ENCODE peak calls at places on chromosomes 12 and 14, in four cellular contexts. One of them, this sample, is unnamed.

GRCh38 chr12:60324746-60325145 is 728.9 kb downstream of the SLC16A7 start:
- DNase-seq in heart left ventricle: no peak
- DNase-seq in cardiac muscle cell: no peak
- DNase-seq in uterus: no peak
- DNase-seq in this sample: no peak

GRCh38 chr12:24788886-24789285 is 160.0 kb downstream of the BCAT1 start:
- DNase-seq in uterus: no peak
- DNase-seq in cardiac muscle cell: peak; percentile 29
- DNase-seq in heart left ventricle: no peak
- DNase-seq in this sample: no peak

GRCh38 chr12:107912421-107913004 is 138.0 kb downstream of the ASCL4 start:
- DNase-seq in cardiac muscle cell: peak; percentile 39
- DNase-seq in uterus: no peak
- DNase-seq in heart left ventricle: peak; percentile 58
- DNase-seq in this sample: no peak

GRCh38 chr14:66010695-66011094 is 475.5 kb upstream of the CCDC196 start:
- DNase-seq in uterus: no peak
- DNase-seq in heart left ventricle: no peak
- DNase-seq in cardiac muscle cell: no peak
- DNase-seq in this sample: no peak

GRCh38 chr14:92963301-92964123 is 40.6 kb downstream of the CHGA start:
- DNase-seq in heart left ventricle: no peak
- DNase-seq in uterus: peak; percentile 47
- DNase-seq in cardiac muscle cell: no peak
- DNase-seq in this sample: no peak

GRCh38 chr12:38138225-38139221 is 178.1 kb upstream of the ALG10B start:
- DNase-seq in uterus: peak; percentile 78
- DNase-seq in cardiac muscle cell: peak; percentile 72
- DNase-seq in heart left ventricle: peak; percentile 54
- DNase-seq in this sample: peak; percentile 49

GRCh38 chr12:53051058-53051880 is 1.4 kb downstream of the TNS2 start:
- DNase-seq in uterus: peak; percentile 89
- DNase-seq in cardiac muscle cell: peak; percentile 77
- DNase-seq in heart left ventricle: peak; percentile 86
- DNase-seq in this sample: peak; percentile 84

GRCh38 chr12:70418101-70418500 is 52.0 kb downstream of the KCNMB4 start:
- DNase-seq in cardiac muscle cell: peak; percentile 6
- DNase-seq in uterus: no peak
- DNase-seq in heart left ventricle: no peak
- DNase-seq in this sample: no peak

GRCh38 chr12:15808250-15808971 is 19.2 kb upstream of the EPS8 start:
- DNase-seq in uterus: no peak
- DNase-seq in cardiac muscle cell: no peak
- DNase-seq in heart left ventricle: no peak
- DNase-seq in this sample: no peak

GRCh38 chr12:12070674-12071661 is at the start of gene BCL2L14:
- DNase-seq in cardiac muscle cell: no peak
- DNase-seq in heart left ventricle: no peak
- DNase-seq in uterus: no peak
- DNase-seq in this sample: no peak

GRCh38 chr12:3035815-3036702 is 41.1 kb upstream of the TSPAN9 start:
- DNase-seq in uterus: no peak
- DNase-seq in cardiac muscle cell: peak; percentile 32
- DNase-seq in heart left ventricle: peak; percentile 14
- DNase-seq in this sample: no peak

GRCh38 chr14:100140452-100141132 is 18.9 kb downstream of the DEGS2 start:
- DNase-seq in uterus: no peak
- DNase-seq in cardiac muscle cell: peak; percentile 40
- DNase-seq in heart left ventricle: no peak
- DNase-seq in this sample: no peak

GRCh38 chr12:79944565-79944964 is 9.7 kb upstream of the PPP1R12A start:
- DNase-seq in uterus: no peak
- DNase-seq in cardiac muscle cell: no peak
- DNase-seq in heart left ventricle: no peak
- DNase-seq in this sample: no peak

GRCh38 chr14:32693114-32693513 is 245.6 kb upstream of the NPAS3 start:
- DNase-seq in uterus: no peak
- DNase-seq in heart left ventricle: no peak
- DNase-seq in cardiac muscle cell: peak; percentile 52
- DNase-seq in this sample: peak; percentile 69

GRCh38 chr14:105525861-105526780 is at the start of gene TMEM121:
- DNase-seq in heart left ventricle: no peak
- DNase-seq in cardiac muscle cell: no peak
- DNase-seq in uterus: no peak
- DNase-seq in this sample: peak; percentile 50

DNA sequence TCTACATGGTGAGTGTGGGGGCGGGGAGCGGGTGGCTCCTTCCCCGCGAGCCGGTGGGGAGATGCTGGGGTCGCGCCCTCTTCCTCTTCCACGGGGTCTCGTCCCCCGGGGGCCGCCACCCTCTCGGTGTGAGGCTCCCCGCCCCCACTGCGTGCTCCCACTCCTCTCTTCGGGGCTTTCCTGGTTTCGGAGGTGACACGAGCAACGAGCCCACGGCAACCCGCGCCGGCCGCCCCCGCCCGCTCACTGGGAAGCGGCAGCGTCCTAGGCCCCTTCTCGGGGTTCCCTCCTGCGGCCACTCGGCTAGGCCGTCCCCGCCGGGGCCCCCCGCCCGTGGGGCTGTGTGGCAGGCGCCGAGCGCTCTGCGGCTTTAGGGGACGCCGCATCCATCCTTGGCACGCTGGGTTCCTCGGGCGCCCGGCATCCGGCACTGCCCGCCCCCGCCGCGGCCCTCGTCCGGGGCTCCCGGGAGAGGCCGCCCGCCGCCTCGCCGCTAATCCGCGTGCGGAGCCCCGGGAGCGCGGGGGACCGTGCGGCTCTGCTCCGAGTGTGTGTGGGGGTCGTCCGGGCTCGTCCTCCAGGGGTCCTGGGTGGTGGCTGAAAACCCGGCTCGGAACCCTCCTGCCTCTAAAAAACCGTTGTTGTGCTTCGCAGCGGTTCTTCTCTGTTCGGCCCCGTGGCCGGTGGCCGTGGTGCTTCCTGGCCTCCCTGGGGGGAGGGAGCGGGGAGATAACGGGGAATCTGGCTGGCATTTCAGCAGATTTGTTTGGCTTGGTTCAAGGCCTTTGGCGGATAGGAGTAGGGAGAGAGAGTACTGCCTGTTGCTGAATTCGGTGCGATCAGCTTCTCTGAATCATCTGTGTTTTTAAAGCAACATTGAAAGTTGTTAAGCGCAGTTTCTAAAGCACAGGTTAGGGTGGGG is 998 bp downstream of the PCNX1 start:
- DNase-seq in cardiac muscle cell: peak; percentile 81
- DNase-seq in uterus: peak; percentile 49
- DNase-seq in heart left ventricle: peak; percentile 77
- DNase-seq in this sample: peak; percentile 77
- TF ChIP-seq CTCF in cardiac muscle cell: no peak
- TF ChIP-seq CTCF in uterus: no peak
- TF ChIP-seq CTCF in heart left ventricle: no peak
- TF ChIP-seq CTCF in this sample: no peak

GRCh38 chr12:116525418-116526001 is 33.7 kb upstream of the MAP1LC3B2 start:
- DNase-seq in heart left ventricle: peak; percentile 69
- DNase-seq in uterus: peak; percentile 90
- DNase-seq in cardiac muscle cell: peak; percentile 91
- DNase-seq in this sample: peak; percentile 89

GRCh38 chr12:116528067-116528466 is 31.1 kb upstream of the MAP1LC3B2 start:
- DNase-seq in cardiac muscle cell: peak; percentile 43
- DNase-seq in heart left ventricle: no peak
- DNase-seq in uterus: no peak
- DNase-seq in this sample: peak; percentile 65

GRCh38 chr12:116520801-116521471 is 38.2 kb upstream of the MAP1LC3B2 start:
- DNase-seq in uterus: no peak
- DNase-seq in heart left ventricle: no peak
- DNase-seq in cardiac muscle cell: peak; percentile 75
- DNase-seq in this sample: peak; percentile 77

GRCh38 chr12:116524964-116525379 is 34.2 kb upstream of the MAP1LC3B2 start:
- DNase-seq in uterus: peak; percentile 60
- DNase-seq in cardiac muscle cell: peak; percentile 70
- DNase-seq in heart left ventricle: no peak
- DNase-seq in this sample: no peak

DNA sequence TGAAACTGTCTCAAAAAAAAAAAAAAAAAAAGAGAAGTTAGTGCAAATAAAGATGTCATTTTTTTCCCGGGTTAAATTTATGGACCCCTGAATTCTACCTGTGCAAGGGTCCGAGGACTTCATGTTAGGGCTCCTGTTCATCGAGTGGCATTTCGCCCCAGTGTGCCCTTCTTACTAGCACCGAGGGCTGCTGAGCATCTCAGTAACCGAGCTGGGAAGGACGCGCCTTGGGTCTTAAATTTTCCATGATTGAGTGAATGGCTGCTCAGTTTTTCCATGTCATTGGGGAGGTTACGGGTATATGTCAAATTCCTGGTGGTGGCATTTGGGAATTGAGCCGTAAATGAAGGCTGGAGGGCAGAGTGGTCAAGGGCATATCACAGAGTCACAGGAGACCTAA is 34.9 kb upstream of the MAP1LC3B2 start:
- DNase-seq in cardiac muscle cell: no peak
- DNase-seq in heart left ventricle: no peak
- DNase-seq in uterus: no peak
- DNase-seq in this sample: no peak
- H3K4me3 ChIP-seq in cardiac muscle cell: no peak overlapping the region
- H3K4me3 ChIP-seq in heart left ventricle: no peak overlapping the region
- H3K4me3 ChIP-seq in uterus: no peak overlapping the region
- H3K4me3 ChIP-seq in this sample: no peak overlapping the region

DNA sequence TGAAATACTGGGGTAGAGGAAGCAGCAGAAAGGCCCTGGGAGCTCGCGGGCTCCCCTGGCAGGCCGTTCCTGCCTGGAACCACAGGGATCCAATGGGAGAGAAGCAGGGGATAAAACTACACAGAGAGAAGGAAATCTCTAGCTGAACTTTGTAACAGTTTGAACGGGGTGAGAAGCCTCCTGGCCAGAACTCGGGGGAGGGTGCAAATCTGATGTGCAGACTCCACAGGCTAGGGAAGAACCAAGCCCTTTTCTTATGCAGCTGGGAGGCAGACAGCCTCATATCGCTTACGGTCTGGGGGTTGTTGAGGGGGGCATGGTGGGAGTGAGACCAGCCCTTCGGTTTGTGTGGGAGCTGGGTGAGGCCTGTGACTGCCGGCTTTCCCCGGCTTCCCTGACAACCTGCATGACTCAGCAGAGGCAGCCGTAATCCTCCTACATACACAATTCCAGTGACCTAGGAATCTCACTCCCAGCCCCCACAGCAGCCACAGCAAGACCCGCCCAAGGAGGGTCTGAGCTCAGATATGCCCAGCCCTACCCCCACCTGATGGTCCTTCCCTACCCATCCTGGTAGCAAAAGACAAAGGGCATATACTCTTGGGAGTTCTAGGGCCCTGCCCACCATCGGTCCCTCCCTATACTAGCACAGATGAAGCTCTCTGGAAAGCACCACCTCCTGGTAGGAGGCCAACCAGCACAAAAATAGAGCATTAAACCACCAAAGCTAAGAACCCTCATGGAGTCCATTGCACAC is 143.0 kb downstream of the TMTC1 start:
- DNase-seq in uterus: peak; percentile 32
- DNase-seq in cardiac muscle cell: peak; percentile 93
- DNase-seq in heart left ventricle: peak; percentile 67
- DNase-seq in this sample: peak; percentile 28
- TF ChIP-seq CTCF in uterus: no peak
- TF ChIP-seq CTCF in cardiac muscle cell: peak; percentile 55
- TF ChIP-seq CTCF in heart left ventricle: no peak
- TF ChIP-seq CTCF in this sample: no peak

GRCh38 chr14:20560961-20561360 is at the start of gene RNASE9:
- DNase-seq in cardiac muscle cell: no peak
- DNase-seq in heart left ventricle: no peak
- DNase-seq in uterus: no peak
- DNase-seq in this sample: no peak

GRCh38 chr14:20557212-20557542 is 3.7 kb downstream of the RNASE9 start:
- DNase-seq in cardiac muscle cell: no peak
- DNase-seq in heart left ventricle: no peak
- DNase-seq in uterus: no peak
- DNase-seq in this sample: no peak

GRCh38 chr14:20556500-20557211 is 4.2 kb downstream of the RNASE9 start:
- DNase-seq in uterus: no peak
- DNase-seq in cardiac muscle cell: peak; percentile 28
- DNase-seq in heart left ventricle: no peak
- DNase-seq in this sample: no peak

GRCh38 chr14:20555845-20556244 is 5.0 kb downstream of the RNASE9 start:
- DNase-seq in uterus: no peak
- DNase-seq in cardiac muscle cell: no peak
- DNase-seq in heart left ventricle: no peak
- DNase-seq in this sample: no peak

GRCh38 chr14:20559461-20559904 is 1.4 kb downstream of the RNASE9 start:
- DNase-seq in cardiac muscle cell: no peak
- DNase-seq in uterus: no peak
- DNase-seq in heart left ventricle: no peak
- DNase-seq in this sample: no peak
- H3K4me3 ChIP-seq in cardiac muscle cell: no peak overlapping the region
- H3K4me3 ChIP-seq in uterus: no peak overlapping the region
- H3K4me3 ChIP-seq in heart left ventricle: no peak overlapping the region
- H3K4me3 ChIP-seq in this sample: no peak overlapping the region

This sample was measured in foreskin fibroblast.